ENCODE peak calls at places on chromosomes 2 and 18, in four cellular contexts. R is A549, W is K562, V is HepG2. Y is an unnamed sample.

GRCh38 chr2:217103752-217104540 is 244.1 kb upstream of the TNP1 start:
- DNase-seq in R (no peak), W (no peak), V (no peak), Y (no peak)

GRCh38 chr18:13434854-13435253 is 216.3 kb downstream of the LDLRAD4 start:
- DNase-seq in R (no peak), W (no peak), V (no peak), Y (no peak)

GRCh38 chr2:17373736-17374135 is 144.5 kb downstream of the RAD51AP2 start:
- DNase-seq in R (no peak), W (no peak), V (no peak), Y (no peak)

GRCh38 chr2:152587187-152587947 is 129.9 kb downstream of the PRPF40A start:
- DNase-seq in R (no peak), W (no peak), V (no peak), Y (no peak)

GRCh38 chr18:63306249-63306648 is 13.3 kb downstream of the BCL2 start:
- DNase-seq in R (no peak), W (no peak), V (no peak), Y (no peak)

GRCh38 chr2:157059036-157059435 is 198.5 kb upstream of the GALNT5 start:
- DNase-seq in R (no peak), W (no peak), V (no peak), Y (no peak)

GRCh38 chr2:42314892-42315468 is 46.0 kb downstream of the COX7A2L start:
- DNase-seq in R (peak), W (no peak), V (no peak), Y (no peak)

GRCh38 chr18:43789234-43790000 is 512.1 kb upstream of the SYT4 start:
- DNase-seq in R (no peak), W (no peak), V (no peak), Y (no peak)

GRCh38 chr2:137659616-137660015 is 304.7 kb upstream of the HNMT start:
- DNase-seq in R (no peak), W (no peak), V (peak), Y (no peak)

GRCh38 chr2:200796561-200796960 is 15.1 kb upstream of the BZW1 start:
- DNase-seq in R (no peak), W (no peak), V (no peak), Y (no peak)

GRCh38 chr2:234335676-234336228 is 161.1 kb downstream of the ARL4C start:
- DNase-seq in R (no peak), W (no peak), V (no peak), Y (no peak)

GRCh38 chr2:195330513-195330956 is 326.5 kb upstream of the SLC39A10 start:
- DNase-seq in R (no peak), W (peak), V (no peak), Y (no peak)

GRCh38 chr2:101991731-101992145 is at the start of gene IL1R2:
- DNase-seq in R (no peak), W (no peak), V (no peak), Y (no peak)

GRCh38 chr2:119431155-119431975 is at the start of gene TMEM37:
- DNase-seq in R (peak), W (peak), V (peak), Y (peak)

GRCh38 chr2:71422786-71423185 is 30.6 kb upstream of the DYSF start:
- DNase-seq in R (no peak), W (no peak), V (no peak), Y (no peak)

GRCh38 chr2:159658887-159659437 is 42.6 kb upstream of the BAZ2B start:
- DNase-seq in R (no peak), W (no peak), V (no peak), Y (no peak)

GRCh38 chr2:175366814-175367213 is 185.3 kb upstream of the ATP5MC3 start:
- DNase-seq in R (peak), W (peak), V (peak), Y (peak)

GRCh38 chr2:203594541-203594940 is 59.4 kb upstream of the RAPH1 start:
- DNase-seq in R (no peak), W (no peak), V (no peak), Y (no peak)

DNA sequence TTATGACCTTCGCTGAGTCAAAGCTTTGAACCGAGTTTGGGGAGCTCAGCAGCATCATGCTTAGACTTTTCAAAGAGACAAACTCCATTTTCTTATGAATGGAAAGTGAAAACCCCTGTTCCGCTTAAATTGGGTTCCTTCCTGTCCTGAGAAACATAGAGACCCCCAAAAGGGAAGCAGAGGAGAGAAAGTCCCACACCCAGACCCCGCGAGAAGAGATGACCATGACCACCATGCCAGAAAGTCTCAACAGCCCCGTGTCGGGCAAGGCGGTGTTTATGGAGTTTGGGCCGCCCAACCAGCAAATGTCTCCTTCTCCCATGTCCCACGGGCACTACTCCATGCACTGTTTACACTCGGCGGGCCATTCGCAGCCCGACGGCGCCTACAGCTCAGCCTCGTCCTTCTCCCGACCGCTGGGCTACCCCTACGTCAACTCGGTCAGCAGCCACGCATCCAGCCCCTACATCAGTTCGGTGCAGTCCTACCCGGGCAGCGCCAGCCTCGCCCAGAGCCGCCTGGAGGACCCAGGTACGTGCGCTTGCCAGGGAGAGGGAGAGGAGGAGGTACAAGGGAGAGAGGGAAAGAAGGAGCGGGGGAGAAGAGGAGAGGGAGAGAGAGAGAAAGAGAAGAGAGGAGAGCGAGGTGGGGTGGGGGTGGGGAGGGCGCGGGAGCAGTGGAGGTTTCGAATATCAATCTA is at the start of gene DLX1:
- DNase-seq in R (peak), W (peak), V (no peak), Y (no peak)
- TF ChIP-seq CHD4 in R (no peak), W (no peak), V (no peak), Y (no peak)

GRCh38 chr2:70140978-70141753 is 49.7 kb downstream of the C2orf42 start:
- DNase-seq in R (no peak), W (peak), V (peak), Y (peak)

GRCh38 chr2:70143314-70144150 is 47.3 kb downstream of the C2orf42 start:
- DNase-seq in R (no peak), W (peak), V (peak), Y (no peak)

GRCh38 chr2:70142590-70143313 is 48.1 kb downstream of the C2orf42 start:
- DNase-seq in R (peak), W (peak), V (peak), Y (peak)

GRCh38 chr2:70144443-70145167 is 46.2 kb downstream of the C2orf42 start:
- DNase-seq in R (no peak), W (peak), V (no peak), Y (no peak)

GRCh38 chr2:70141754-70142589 is 48.8 kb downstream of the C2orf42 start:
- DNase-seq in R (peak), W (peak), V (peak), Y (no peak)
- TF ChIP-seq CHD4 in R (no peak), W (no peak), V (no peak), Y (no peak)

DNA sequence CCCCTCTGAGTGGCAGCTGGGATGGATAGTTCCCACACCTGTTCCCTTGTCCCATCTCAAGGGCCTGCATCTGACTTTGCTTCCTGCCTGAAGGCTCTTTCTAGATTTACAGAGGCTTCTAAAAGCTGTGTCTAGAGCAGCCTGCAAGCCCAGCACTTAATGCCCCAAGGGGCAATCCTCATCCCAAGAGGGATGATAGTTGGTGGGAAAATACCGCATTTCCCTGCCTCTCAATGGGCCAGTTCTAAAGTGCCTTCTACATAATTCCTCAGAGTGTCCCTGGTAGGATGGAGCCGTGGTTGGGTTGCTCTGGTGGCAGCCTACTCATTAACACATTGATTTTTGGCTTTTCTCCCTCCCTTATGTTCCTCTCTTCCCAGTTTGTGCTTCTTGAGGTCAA is 29.5 kb downstream of the LAMA3 start:
- DNase-seq in R (no peak), W (no peak), V (no peak), Y (no peak)
- TF ChIP-seq CHD4 in R (no peak), W (no peak), V (no peak), Y (no peak)

GRCh38 chr18:25171334-25171733 is 180.6 kb downstream of the ZNF521 start:
- DNase-seq in R (no peak), W (no peak), V (no peak), Y (no peak)

GRCh38 chr18:25166113-25166512 is 185.9 kb downstream of the ZNF521 start:
- DNase-seq in R (no peak), W (no peak), V (no peak), Y (no peak)

GRCh38 chr18:25170402-25170801 is 181.6 kb downstream of the ZNF521 start:
- DNase-seq in R (no peak), W (no peak), V (no peak), Y (no peak)

GRCh38 chr18:25168011-25168410 is 184.0 kb downstream of the ZNF521 start:
- DNase-seq in R (no peak), W (no peak), V (no peak), Y (no peak)

GRCh38 chr18:25169701-25170100 is 182.3 kb downstream of the ZNF521 start:
- DNase-seq in R (no peak), W (no peak), V (no peak), Y (no peak)
- TF ChIP-seq CHD4 in R (no peak), W (no peak), V (no peak), Y (no peak)

GRCh38 chr18:8656226-8656625 is 47.0 kb downstream of the RAB12 start:
- DNase-seq in R (no peak), W (no peak), V (no peak), Y (no peak)

GRCh38 chr18:8657050-8657820 is 48.0 kb downstream of the RAB12 start:
- DNase-seq in R (no peak), W (no peak), V (no peak), Y (no peak)

GRCh38 chr18:8658858-8659485 is 46.4 kb upstream of the MTCL1 start:
- DNase-seq in R (no peak), W (no peak), V (no peak), Y (no peak)

GRCh38 chr18:8659609-8660242 is 45.6 kb upstream of the MTCL1 start:
- DNase-seq in R (no peak), W (peak), V (no peak), Y (no peak)

GRCh38 chr18:8657873-8658521 is 47.4 kb upstream of the MTCL1 start:
- DNase-seq in R (no peak), W (no peak), V (no peak), Y (no peak)
- TF ChIP-seq CHD4 in R (no peak), W (no peak), V (no peak), Y (no peak)